ENCODE peak calls at places on chromosomes 16 and 17, in five cellular contexts. B is A549, D is breast epithelium, P is endothelial cell of umbilical vein, T is testis. Z is an unnamed sample.

GRCh38 chr17:75536401-75536800 is 10.9 kb downstream of the LLGL2 start:
- DNase-seq in B (no peak), D (no peak), P (no peak), T (no peak), Z (no peak)

GRCh38 chr17:45357364-45357997 is 40.7 kb upstream of the MAP3K14 start:
- DNase-seq in B (no peak), D (no peak), P (no peak), T (no peak), Z (no peak)

GRCh38 chr17:32486091-32486700 is 597 bp upstream of the CDK5R1 start:
- DNase-seq in B (peak), D (no peak), P (peak), T (peak), Z (no peak)

GRCh38 chr16:28984091-28984490 is 761 bp upstream of the LAT start:
- DNase-seq in B (no peak), D (no peak), P (no peak), T (no peak), Z (no peak)

GRCh38 chr16:84190731-84191388 is at the start of gene ADAD2:
- DNase-seq in B (peak), D (no peak), P (no peak), T (peak), Z (no peak)

GRCh38 chr16:64251742-64252141 is 870.1 kb downstream of the CDH11 start:
- DNase-seq in B (no peak), D (no peak), P (no peak), T (no peak), Z (no peak)

GRCh38 chr16:35146723-35147458 is 1687.5 kb downstream of the TP53TG3F start:
- DNase-seq in B (no peak), D (no peak), P (no peak), T (no peak), Z (peak)

GRCh38 chr17:68085751-68086445 is 50.4 kb downstream of the KPNA2 start:
- DNase-seq in B (no peak), D (no peak), P (peak), T (no peak), Z (no peak)

GRCh38 chr16:61937646-61938045 is 98.6 kb downstream of the CDH8 start:
- DNase-seq in B (no peak), D (no peak), P (no peak), T (no peak), Z (no peak)

GRCh38 chr16:1830213-1830612 is 3.2 kb downstream of the FAHD1 start:
- DNase-seq in B (no peak), D (no peak), P (no peak), T (no peak), Z (no peak)

GRCh38 chr17:21242026-21242700 is 11.0 kb downstream of the NATD1 start:
- DNase-seq in B (no peak), D (no peak), P (no peak), T (no peak), Z (no peak)

GRCh38 chr17:44221072-44221861 is 1.8 kb upstream of the UBTF start:
- DNase-seq in B (peak), D (peak), P (peak), T (peak), Z (peak)

GRCh38 chr17:6708357-6708961 is 4.7 kb downstream of the SLC13A5 start:
- DNase-seq in B (no peak), D (no peak), P (no peak), T (peak), Z (peak)

GRCh38 chr16:31458073-31458834 is 1.0 kb upstream of the ARMC5 start:
- DNase-seq in B (peak), D (no peak), P (peak), T (peak), Z (peak)

GRCh38 chr17:39903158-39903884 is 15.1 kb downstream of the GSDMB start:
- DNase-seq in B (no peak), D (no peak), P (no peak), T (no peak), Z (no peak)

GRCh38 chr17:72111374-72111773 is 9.4 kb upstream of the SOX9 start:
- DNase-seq in B (no peak), D (no peak), P (no peak), T (no peak), Z (no peak)

GRCh38 chr16:21950782-21951521 is 2.2 kb upstream of the UQCRC2 start:
- DNase-seq in B (peak), D (no peak), P (peak), T (peak), Z (no peak)

GRCh38 chr17:32835291-32835761 is 41.6 kb downstream of the MYO1D start:
- DNase-seq in B (no peak), D (no peak), P (no peak), T (no peak), Z (no peak)

GRCh38 chr17:78741644-78742284 is 40.3 kb downstream of the CYTH1 start:
- DNase-seq in B (no peak), D (no peak), P (no peak), T (no peak), Z (no peak)

GRCh38 chr17:34617398-34617797 is 38.0 kb downstream of the TMEM132E start:
- DNase-seq in B (no peak), D (no peak), P (no peak), T (no peak), Z (no peak)

GRCh38 chr17:42832213-42832933 is 824 bp upstream of the PSME3 start:
- DNase-seq in B (no peak), D (no peak), P (no peak), T (no peak), Z (no peak)

GRCh38 chr17:10055251-10055975 is 143.0 kb downstream of the GAS7 start:
- DNase-seq in B (no peak), D (no peak), P (no peak), T (no peak), Z (no peak)

GRCh38 chr17:77373298-77374169 is 232.8 kb downstream of the SEC14L1 start:
- DNase-seq in B (no peak), D (no peak), P (no peak), T (peak), Z (peak)

GRCh38 chr17:72189781-72190593 is 69.2 kb downstream of the SOX9 start:
- DNase-seq in B (no peak), D (no peak), P (no peak), T (no peak), Z (no peak)

GRCh38 chr16:3012246-3012645 is 477 bp upstream of the CLDN9 start:
- DNase-seq in B (no peak), D (no peak), P (no peak), T (no peak), Z (no peak)

GRCh38 chr16:65601781-65602180 is 479.9 kb upstream of the CDH11 start:
- DNase-seq in B (no peak), D (no peak), P (no peak), T (no peak), Z (no peak)

GRCh38 chr17:8476741-8477140 is 41.1 kb downstream of the NDEL1 start:
- DNase-seq in B (no peak), D (no peak), P (no peak), T (no peak), Z (peak)
- TF ChIP-seq CTCF in B (no peak), D (no peak), P (no peak), T (no peak), Z (no peak)

GRCh38 chr16:86508028-86508946 is 2.0 kb upstream of the FOXF1 start:
- DNase-seq in B (no peak), D (no peak), P (no peak), T (no peak), Z (no peak)
- H3K4me3 ChIP-seq in B (peak), D (peak), P (no peak), T (peak), Z (no peak)

DNA sequence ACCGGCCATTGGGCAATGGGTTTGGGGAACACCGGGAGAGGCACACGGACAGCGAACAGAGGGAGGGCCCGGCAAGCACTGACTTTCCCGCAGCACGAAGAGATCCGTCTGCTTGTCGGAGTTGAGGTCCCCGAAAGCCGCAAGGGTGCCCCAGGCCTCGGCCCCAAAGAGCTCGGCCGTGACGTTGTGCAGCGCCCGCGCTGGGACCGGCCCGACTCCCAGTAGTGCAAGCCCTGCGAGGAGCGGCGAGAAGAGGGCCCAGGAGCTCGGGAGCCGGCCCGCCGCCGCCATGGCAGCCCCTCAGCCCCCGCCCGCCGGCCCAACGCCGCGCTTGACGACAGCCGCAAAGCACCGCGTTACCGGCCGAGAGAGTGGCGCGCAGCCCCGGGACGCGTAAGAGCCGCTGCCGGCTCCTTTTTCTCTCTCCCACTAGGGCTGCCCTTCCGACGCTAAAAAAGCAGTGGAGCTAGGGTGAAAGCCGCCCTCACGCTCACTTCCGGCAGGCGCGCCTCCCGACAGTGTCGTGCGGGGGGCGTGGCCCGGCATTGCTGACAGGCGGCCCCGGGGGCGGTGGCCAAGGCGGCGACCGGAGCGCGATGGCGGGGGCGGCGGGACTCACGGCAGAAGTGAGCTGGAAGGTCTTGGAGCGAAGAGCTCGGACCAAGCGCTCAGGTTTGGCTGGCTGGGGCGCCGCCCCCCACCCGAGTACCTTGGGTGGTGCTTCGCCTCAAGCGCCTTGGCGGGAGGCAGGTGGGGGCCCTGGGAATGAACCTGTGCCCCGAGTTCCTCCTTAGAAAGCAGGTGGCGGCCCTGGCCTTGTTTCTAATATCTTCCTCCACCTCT is at the start of the genes ITFG1 and PHKB:
- DNase-seq in B (peak), D (peak), P (peak), T (peak), Z (peak)
- TF ChIP-seq POLR2A in B (peak), D (no peak), P (peak), T (no peak), Z (no peak)

GRCh38 chr16:66925322-66925840 is at the start of gene RRAD:
- DNase-seq in B (no peak), D (no peak), P (peak), T (peak), Z (no peak)

GRCh38 chr16:66926171-66926570 is 836 bp upstream of the RRAD start:
- DNase-seq in B (no peak), D (no peak), P (no peak), T (peak), Z (no peak)

GRCh38 chr16:66923866-66924265 is 1.5 kb downstream of the RRAD start:
- DNase-seq in B (no peak), D (no peak), P (no peak), T (no peak), Z (no peak)

GRCh38 chr16:66923247-66923851 is 2.0 kb downstream of the RRAD start:
- DNase-seq in B (no peak), D (no peak), P (no peak), T (peak), Z (no peak)

GRCh38 chr16:66924527-66925321 is 611 bp downstream of the RRAD start:
- DNase-seq in B (peak), D (no peak), P (no peak), T (peak), Z (no peak)
- TF ChIP-seq CTCF in B (peak), D (no peak), P (peak), T (peak), Z (no peak)